ENCODE peak calls at places on chromosome 1, in ten cellular contexts. X, E, G, U, S, T, Q, I, R and H are unnamed samples.
A peak's percentile ranks its signal among the peaks of the same experiment; 100 is the strongest.

GRCh38 chr1:56477164-56478111 is 101.9 kb downstream of the PLPP3 start:
- DNase-seq in X (peak; percentile 87), E (peak; percentile 69), G (peak; percentile 27), U (peak; percentile 44), S (no peak), T (peak; percentile 90), Q (no peak), I (peak; percentile 52), R (no peak), H (peak; percentile 72)

GRCh38 chr1:88529581-88529980 is 154.5 kb upstream of the PKN2 start:
- DNase-seq in X (no peak), E (no peak), G (no peak), U (no peak), S (no peak), T (no peak), Q (no peak), I (no peak), R (no peak), H (no peak)

GRCh38 chr1:77683836-77684148 is 1.3 kb upstream of the ZZZ3 start:
- DNase-seq in X (no peak), E (no peak), G (no peak), U (no peak), S (no peak), T (no peak), Q (no peak), I (no peak), R (no peak), H (no peak)

GRCh38 chr1:19792237-19793002 is 7.3 kb downstream of the TMCO4 start:
- DNase-seq in X (no peak), E (no peak), G (no peak), U (no peak), S (no peak), T (no peak), Q (no peak), I (no peak), R (no peak), H (no peak)

GRCh38 chr1:64470670-64471217 is 815 bp downstream of the CACHD1 start:
- DNase-seq in X (peak; percentile 30), E (peak; percentile 55), G (no peak), U (no peak), S (peak; percentile 8), T (peak; percentile 87), Q (no peak), I (peak; percentile 15), R (no peak), H (no peak)

GRCh38 chr1:2000432-2000831 is 3.2 kb downstream of the CFAP74 start:
- DNase-seq in X (no peak), E (no peak), G (no peak), U (no peak), S (no peak), T (no peak), Q (no peak), I (no peak), R (no peak), H (no peak)

GRCh38 chr1:188043536-188044245 is 1214.9 kb downstream of the PLA2G4A start:
- DNase-seq in X (no peak), E (peak; percentile 0), G (no peak), U (no peak), S (no peak), T (no peak), Q (no peak), I (no peak), R (no peak), H (no peak)

GRCh38 chr1:206455681-206456344 is 14.5 kb upstream of the IKBKE start:
- DNase-seq in X (peak; percentile 29), E (no peak), G (no peak), U (no peak), S (no peak), T (no peak), Q (no peak), I (no peak), R (no peak), H (no peak)

GRCh38 chr1:218501073-218501612 is 156.0 kb downstream of the TGFB2 start:
- DNase-seq in X (no peak), E (no peak), G (no peak), U (no peak), S (no peak), T (no peak), Q (no peak), I (no peak), R (no peak), H (no peak)
- H3K27ac ChIP-seq in X (no peak overlapping the region), E (no peak overlapping the region), G (no peak overlapping the region), U (no peak overlapping the region), S (no peak overlapping the region), T (no peak overlapping the region), Q (no peak overlapping the region), I (no peak overlapping the region), R (no peak overlapping the region), H (no peak overlapping the region)

GRCh38 chr1:18299441-18300338 is 181.0 kb upstream of the KLHDC7A start:
- DNase-seq in X (peak; percentile 22), E (peak; percentile 88), G (no peak), U (no peak), S (no peak), T (no peak), Q (peak; percentile 1), I (no peak), R (no peak), H (no peak)

GRCh38 chr1:18293291-18293690 is 185.7 kb downstream of the IGSF21 start:
- DNase-seq in X (no peak), E (no peak), G (no peak), U (no peak), S (no peak), T (no peak), Q (no peak), I (no peak), R (no peak), H (no peak)

GRCh38 chr1:18294437-18295176 is 186.1 kb upstream of the KLHDC7A start:
- DNase-seq in X (no peak), E (peak; percentile 93), G (no peak), U (no peak), S (no peak), T (no peak), Q (no peak), I (no peak), R (no peak), H (no peak)

GRCh38 chr1:18300376-18300775 is 180.4 kb upstream of the KLHDC7A start:
- DNase-seq in X (no peak), E (no peak), G (no peak), U (no peak), S (no peak), T (no peak), Q (no peak), I (no peak), R (no peak), H (no peak)

DNA sequence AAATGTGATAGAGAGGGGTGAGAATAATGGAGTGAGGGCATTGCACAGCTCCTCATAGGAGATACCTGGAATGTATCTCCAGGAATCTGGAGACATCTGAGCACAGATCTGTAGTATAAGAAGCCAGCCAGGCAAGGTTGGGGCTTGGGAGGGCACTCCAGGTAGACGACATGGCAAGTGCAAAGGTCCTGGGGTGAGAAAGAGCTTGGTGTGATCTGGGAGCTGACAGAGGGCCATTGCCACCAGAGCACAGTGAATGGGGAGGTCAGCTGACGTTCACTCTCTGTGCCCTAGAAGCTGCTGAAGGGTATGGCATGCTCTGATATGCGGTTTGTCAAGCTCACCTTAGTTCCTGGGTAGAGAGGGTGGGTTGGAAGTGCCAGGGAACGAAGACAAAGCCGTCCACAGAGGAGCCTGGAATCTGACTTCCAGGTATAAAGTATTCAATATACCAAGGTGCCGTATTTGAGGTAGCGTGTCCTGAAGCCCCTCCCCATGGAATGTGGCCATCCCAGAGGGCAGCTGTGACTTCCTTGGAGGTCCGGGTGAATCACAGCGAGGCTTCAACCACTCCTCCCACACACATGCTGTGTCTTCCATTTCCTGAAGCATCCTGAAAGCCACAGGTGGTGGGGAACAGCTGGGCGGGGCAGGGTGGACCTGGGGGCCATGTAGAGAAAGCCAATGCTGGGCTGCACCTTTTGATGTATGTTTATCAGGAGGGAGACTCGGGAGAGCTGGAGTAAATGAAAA is 182.7 kb upstream of the KLHDC7A start:
- DNase-seq in X (no peak), E (peak; percentile 95), G (no peak), U (no peak), S (no peak), T (no peak), Q (no peak), I (no peak), R (no peak), H (no peak)
- H3K27me3 ChIP-seq in X (peaks cover 4% of the 10 kb centered on the region), E (no peaks in the 10 kb centered on the region), G (no peaks in the 10 kb centered on the region), U (no peaks in the 10 kb centered on the region), S (peaks cover 7% of the 10 kb centered on the region), T (no peaks in the 10 kb centered on the region), Q (no peaks in the 10 kb centered on the region), I (peaks cover 59% of the 10 kb centered on the region), R (no peaks in the 10 kb centered on the region), H (no peaks in the 10 kb centered on the region)

GRCh38 chr1:219278288-219278687 is 104.6 kb downstream of the LYPLAL1 start:
- DNase-seq in X (no peak), E (no peak), G (no peak), U (no peak), S (no peak), T (no peak), Q (no peak), I (no peak), R (no peak), H (no peak)

GRCh38 chr1:219281834-219282233 is 108.2 kb downstream of the LYPLAL1 start:
- DNase-seq in X (no peak), E (no peak), G (no peak), U (no peak), S (no peak), T (no peak), Q (no peak), I (no peak), R (no peak), H (no peak)

GRCh38 chr1:219279017-219279770 is 105.5 kb downstream of the LYPLAL1 start:
- DNase-seq in X (peak; percentile 41), E (no peak), G (no peak), U (no peak), S (peak; percentile 33), T (no peak), Q (no peak), I (no peak), R (no peak), H (no peak)

DNA sequence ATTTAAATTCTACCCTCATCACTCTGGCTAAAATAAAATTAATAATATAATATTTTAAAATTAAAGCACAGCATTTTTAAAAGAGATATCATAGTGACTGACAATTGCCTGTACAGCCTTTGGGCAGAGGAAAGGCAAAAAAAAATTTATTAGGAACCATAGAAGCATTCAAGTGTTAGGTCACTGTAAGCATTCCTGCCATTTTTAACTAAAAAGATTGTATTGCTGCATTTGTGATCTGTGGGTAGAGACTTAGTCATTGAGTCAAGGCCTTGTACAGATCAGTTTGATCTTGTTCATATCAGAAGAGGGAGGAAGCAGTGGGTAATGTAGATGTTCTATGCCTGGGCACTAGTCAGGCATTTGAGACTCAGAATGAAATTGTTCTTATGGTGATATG is 109.9 kb downstream of the LYPLAL1 start:
- DNase-seq in X (no peak), E (no peak), G (no peak), U (no peak), S (no peak), T (no peak), Q (no peak), I (no peak), R (no peak), H (no peak)
- H3K27ac ChIP-seq in X (no peak overlapping the region), E (no peak overlapping the region), G (no peak overlapping the region), U (no peak overlapping the region), S (no peak overlapping the region), T (no peak overlapping the region), Q (no peak overlapping the region), I (no peak overlapping the region), R (no peak overlapping the region), H (no peak overlapping the region)

GRCh38 chr1:80245813-80246212 is 1239.3 kb upstream of the ADGRL4 start:
- DNase-seq in X (no peak), E (no peak), G (no peak), U (no peak), S (no peak), T (no peak), Q (no peak), I (no peak), R (no peak), H (no peak)

GRCh38 chr1:80248886-80249285 is 1242.4 kb upstream of the ADGRL4 start:
- DNase-seq in X (peak; percentile 7), E (no peak), G (no peak), U (no peak), S (no peak), T (no peak), Q (no peak), I (no peak), R (no peak), H (no peak)

GRCh38 chr1:80249699-80250098 is 1243.2 kb upstream of the ADGRL4 start:
- DNase-seq in X (no peak), E (no peak), G (no peak), U (no peak), S (no peak), T (no peak), Q (no peak), I (no peak), R (no peak), H (no peak)

GRCh38 chr1:80244366-80244765 is 1237.8 kb upstream of the ADGRL4 start:
- DNase-seq in X (no peak), E (no peak), G (no peak), U (no peak), S (no peak), T (no peak), Q (no peak), I (no peak), R (no peak), H (no peak)
- H3K27me3 ChIP-seq in X (no peaks in the 10 kb centered on the region), E (no peaks in the 10 kb centered on the region), G (no peaks in the 10 kb centered on the region), U (no peaks in the 10 kb centered on the region), S (no peaks in the 10 kb centered on the region), T (no peaks in the 10 kb centered on the region), Q (no peaks in the 10 kb centered on the region), I (no peaks in the 10 kb centered on the region), R (no peaks in the 10 kb centered on the region), H (no peaks in the 10 kb centered on the region)